ENCODE peak calls at places on chromosomes 1 and 21, in five cellular contexts. Y is activated T-cell treated with anti-CD3 and anti-CD28 coated beads, Interleukin-2, amount 50 U/mL, for 4 hours; Z is stimulated activated naive B cell treated with anti-CD40 and anti-IgM and Interleukin-4, amounts not matched to agents 10 μg/mL and 1 μg/mL and 100 μg/mL, for 72 hours; A is naive B cell; S is natural killer cell. X is an unnamed sample.

GRCh38 chr1:208239518-208240381 is 4.4 kb downstream of the PLXNA2 start:
- ATAC-seq in Y (no peak), Z (no peak), A (no peak), S (no peak), X (no peak)

GRCh38 chr21:35850029-35850428 is 210.3 kb downstream of the SETD4 start:
- ATAC-seq in Y (no peak), Z (peak; percentile 39), A (no peak), S (no peak), X (no peak)

GRCh38 chr1:8870605-8871538 is 7.6 kb downstream of the ENO1 start:
- ATAC-seq in Y (peak; percentile 16), Z (peak; percentile 78), A (no peak), S (no peak), X (peak; percentile 38)

GRCh38 chr1:12153181-12153785 is 13.5 kb upstream of the TNFRSF1B start:
- ATAC-seq in Y (no peak), Z (peak; percentile 48), A (peak; percentile 55), S (peak; percentile 50), X (peak; percentile 28)

GRCh38 chr1:171167785-171168184 is 17.3 kb upstream of the FMO2 start:
- ATAC-seq in Y (no peak), Z (no peak), A (no peak), S (no peak), X (no peak)

GRCh38 chr1:94971491-94971924 is 44.6 kb upstream of the CNN3 start:
- ATAC-seq in Y (no peak), Z (no peak), A (no peak), S (no peak), X (no peak)

GRCh38 chr1:22876359-22877111 is 96.1 kb downstream of the LACTBL1 start:
- ATAC-seq in Y (no peak), Z (no peak), A (no peak), S (no peak), X (no peak)

GRCh38 chr1:198641966-198642656 is 3.3 kb downstream of the PTPRC start:
- ATAC-seq in Y (peak; percentile 20), Z (peak; percentile 18), A (no peak), S (peak; percentile 22), X (peak; percentile 35)

GRCh38 chr1:43934279-43934985 is 831 bp downstream of the ARTN start:
- ATAC-seq in Y (peak; percentile 50), Z (peak; percentile 62), A (peak; percentile 67), S (peak; percentile 72), X (peak; percentile 70)

GRCh38 chr1:213127074-213127473 is 76.0 kb downstream of the RPS6KC1 start:
- ATAC-seq in Y (no peak), Z (no peak), A (no peak), S (no peak), X (no peak)

GRCh38 chr1:149979245-149979971 is 31.1 kb downstream of the OTUD7B start:
- ATAC-seq in Y (peak; percentile 18), Z (peak; percentile 81), A (no peak), S (no peak), X (peak; percentile 63)

GRCh38 chr1:34792868-34793727 is at the start of gene GJA4:
- ATAC-seq in Y (peak; percentile 30), Z (no peak), A (no peak), S (peak; percentile 49), X (no peak)

GRCh38 chr1:38027201-38028104 is 14.9 kb downstream of the UTP11 start:
- ATAC-seq in Y (no peak), Z (no peak), A (no peak), S (no peak), X (no peak)

GRCh38 chr1:236663934-236664333 is 22.4 kb upstream of the ACTN2 start:
- ATAC-seq in Y (no peak), Z (no peak), A (no peak), S (no peak), X (no peak)

GRCh38 chr1:245285168-245285567 is 130.4 kb downstream of the KIF26B start:
- ATAC-seq in Y (no peak), Z (no peak), A (no peak), S (no peak), X (no peak)

GRCh38 chr1:51222136-51222787 is 13.8 kb upstream of the RNF11 start:
- ATAC-seq in Y (no peak), Z (no peak), A (no peak), S (no peak), X (peak; percentile 62)